ENCODE peak calls at places on chromosomes 2 and 18, in eight cellular contexts. M, Y, A, Q, R, K, G and J are unnamed samples.

GRCh38 chr18:30132959-30133358 is 909.6 kb downstream of the DSC3 start:
- DNase-seq in G (no peak), R (no peak), A (peak; percentile 18), Q (no peak), Y (no peak), M (no peak), K (no peak), J (no peak)

GRCh38 chr2:85237849-85238570 is 89.8 kb downstream of the TGOLN2 start:
- DNase-seq in R (no peak), G (no peak), K (peak; percentile 44), Y (no peak), A (no peak), M (no peak), Q (no peak), J (no peak)

GRCh38 chr2:218569038-218569431 is 396 bp downstream of the CNOT9 start:
- DNase-seq in A (peak; percentile 84), M (peak; percentile 32), G (peak; percentile 58), R (peak; percentile 62), K (peak; percentile 54), Q (peak; percentile 15), Y (peak; percentile 30), J (peak; percentile 58)

GRCh38 chr2:42931818-42932195 is 139.4 kb upstream of the HAAO start:
- DNase-seq in G (no peak), R (no peak), M (no peak), Y (no peak), A (no peak), Q (no peak), K (no peak), J (no peak)

GRCh38 chr2:205747827-205748386 is 65.6 kb downstream of the NRP2 start:
- DNase-seq in A (peak; percentile 62), Q (no peak), M (no peak), G (peak; percentile 77), K (no peak), R (no peak), Y (no peak), J (no peak)

GRCh38 chr2:119408221-119408619 is 23.4 kb upstream of the TMEM37 start:
- DNase-seq in M (no peak), A (no peak), G (no peak), R (no peak), K (peak; percentile 64), Q (no peak), Y (no peak), J (no peak)

GRCh38 chr2:238441262-238442114 is 14.8 kb downstream of the ASB1 start:
- DNase-seq in K (no peak), G (no peak), A (peak; percentile 43), R (no peak), Q (no peak), Y (no peak), M (no peak), J (no peak)

GRCh38 chr2:11678306-11678960 is 8.4 kb upstream of the NTSR2 start:
- DNase-seq in Q (no peak), K (no peak), A (no peak), M (no peak), R (no peak), Y (no peak), G (no peak), J (no peak)

GRCh38 chr2:43225788-43226557 is 433 bp downstream of the ZFP36L2 start:
- DNase-seq in R (peak; percentile 57), K (peak; percentile 79), A (peak; percentile 77), Q (peak; percentile 51), G (peak; percentile 71), M (peak; percentile 39), Y (peak; percentile 67), J (peak; percentile 62)

GRCh38 chr2:221377061-221377460 is 195.0 kb downstream of the EPHA4 start:
- DNase-seq in K (no peak), G (no peak), M (no peak), Q (no peak), Y (no peak), A (no peak), R (no peak), J (no peak)

GRCh38 chr2:235227607-235228006 is 266.2 kb upstream of the AGAP1 start:
- DNase-seq in Y (no peak), G (no peak), Q (no peak), K (no peak), A (no peak), R (no peak), M (no peak), J (no peak)

GRCh38 chr2:9918275-9918674 is 33.2 kb upstream of the GRHL1 start:
- DNase-seq in Y (no peak), K (no peak), Q (no peak), G (no peak), A (peak; percentile 15), M (no peak), R (peak; percentile 30), J (no peak)

GRCh38 chr2:149652520-149652919 is 64.9 kb upstream of the MMADHC start:
- DNase-seq in Y (no peak), Q (no peak), R (peak; percentile 41), M (no peak), A (peak; percentile 7), K (no peak), G (no peak), J (no peak)

GRCh38 chr2:120398961-120399888 is 53.3 kb downstream of the INHBB start:
- DNase-seq in Q (no peak), M (no peak), A (no peak), Y (peak; percentile 59), K (no peak), G (peak; percentile 100), R (no peak), J (no peak)

GRCh38 chr2:216589779-216590178 is 43.4 kb upstream of the IGFBP2 start:
- DNase-seq in Q (no peak), K (no peak), A (no peak), G (no peak), M (no peak), R (no peak), Y (no peak), J (no peak)

GRCh38 chr2:57141269-57141668 is 905.3 kb upstream of the VRK2 start:
- DNase-seq in R (no peak), A (peak; percentile 6), K (no peak), M (no peak), G (no peak), Q (no peak), Y (no peak), J (peak; percentile 17)

GRCh38 chr2:19989342-19989680 is 594 bp downstream of the WDR35 start:
- DNase-seq in A (no peak), R (no peak), G (no peak), K (no peak), Y (no peak), M (no peak), Q (no peak), J (no peak)

GRCh38 chr2:105545731-105546622 is 147.1 kb upstream of the FHL2 start:
- DNase-seq in R (peak; percentile 41), K (peak; percentile 42), M (peak; percentile 71), G (peak; percentile 46), Y (peak; percentile 57), A (peak; percentile 70), Q (peak; percentile 54), J (peak; percentile 22)

GRCh38 chr2:219125886-219126270 is 34.7 kb downstream of the NHEJ1 start:
- DNase-seq in K (no peak), Q (no peak), G (no peak), R (no peak), A (no peak), Y (no peak), M (no peak), J (no peak)

GRCh38 chr2:40507429-40507828 is 55.5 kb upstream of the SLC8A1 start:
- DNase-seq in G (no peak), M (no peak), A (no peak), Y (no peak), K (no peak), Q (no peak), R (no peak), J (no peak)